ENCODE peak calls at places on chromosomes 6 and 20, in four cellular contexts. One of them, this sample, is unnamed.
A peak's percentile ranks its signal among the peaks of the same experiment; 100 is the strongest.

GRCh38 chr6:65112435-65112834 is 594.6 kb downstream of the EYS start:
- DNase-seq in esophagus muscularis mucosa: no peak
- DNase-seq in cardiac fibroblast: no peak
- DNase-seq in body of pancreas: no peak
- DNase-seq in this sample: no peak

GRCh38 chr6:100096936-100097335 is 102.9 kb upstream of the MCHR2 start:
- DNase-seq in esophagus muscularis mucosa: no peak
- DNase-seq in cardiac fibroblast: no peak
- DNase-seq in body of pancreas: no peak
- DNase-seq in this sample: no peak

GRCh38 chr20:44579313-44580090 is 2.9 kb upstream of the PKIG start:
- DNase-seq in esophagus muscularis mucosa: no peak
- DNase-seq in cardiac fibroblast: peak; percentile 71
- DNase-seq in body of pancreas: no peak
- DNase-seq in this sample: no peak

GRCh38 chr6:150256618-150257272 is 112.1 kb upstream of the IYD start:
- DNase-seq in esophagus muscularis mucosa: no peak
- DNase-seq in cardiac fibroblast: peak; percentile 71
- DNase-seq in body of pancreas: no peak
- DNase-seq in this sample: peak; percentile 95

GRCh38 chr20:45138451-45139300 is 14.4 kb upstream of the WFDC12 start:
- DNase-seq in esophagus muscularis mucosa: no peak
- DNase-seq in cardiac fibroblast: peak; percentile 31
- DNase-seq in body of pancreas: peak; percentile 65
- DNase-seq in this sample: peak; percentile 21

GRCh38 chr6:144153260-144153659 is 2.9 kb downstream of the STX11 start:
- DNase-seq in cardiac fibroblast: no peak
- DNase-seq in esophagus muscularis mucosa: no peak
- DNase-seq in body of pancreas: no peak
- DNase-seq in this sample: no peak

GRCh38 chr6:170212956-170213636 is 77.8 kb downstream of the DLL1 start:
- DNase-seq in body of pancreas: no peak
- DNase-seq in esophagus muscularis mucosa: peak; percentile 34
- DNase-seq in cardiac fibroblast: no peak
- DNase-seq in this sample: no peak

GRCh38 chr6:25138024-25138696 is 141.0 kb upstream of the CARMIL1 start:
- DNase-seq in body of pancreas: no peak
- DNase-seq in esophagus muscularis mucosa: no peak
- DNase-seq in cardiac fibroblast: peak; percentile 86
- DNase-seq in this sample: peak; percentile 92

GRCh38 chr6:2817778-2818443 is 23.8 kb downstream of the SERPINB1 start:
- DNase-seq in body of pancreas: no peak
- DNase-seq in cardiac fibroblast: peak; percentile 72
- DNase-seq in esophagus muscularis mucosa: no peak
- DNase-seq in this sample: peak; percentile 32

DNA sequence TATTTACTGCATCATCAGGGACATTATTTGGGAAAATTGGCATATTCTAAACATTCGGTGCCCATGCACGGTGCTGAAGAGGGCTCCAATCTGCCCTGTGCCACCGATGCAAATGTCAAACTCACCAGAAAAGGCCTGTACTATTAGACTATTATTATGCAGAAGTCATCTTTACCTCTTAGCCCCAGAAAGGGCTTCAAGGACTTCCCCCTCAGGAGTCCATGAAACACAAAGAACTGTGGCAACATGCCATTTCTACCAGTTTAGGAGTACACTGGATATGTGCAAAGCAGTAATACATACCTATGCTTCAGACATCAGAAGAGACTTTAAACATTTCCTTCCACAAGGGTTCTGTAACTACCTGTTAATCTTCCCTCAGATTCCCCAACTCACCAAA is 8.6 kb downstream of the DIDO1 start:
- DNase-seq in cardiac fibroblast: no peak
- DNase-seq in body of pancreas: no peak
- DNase-seq in esophagus muscularis mucosa: no peak
- DNase-seq in this sample: no peak
- H3K4me3 ChIP-seq in cardiac fibroblast: no peak overlapping the region
- H3K4me3 ChIP-seq in body of pancreas: no peak overlapping the region
- H3K4me3 ChIP-seq in esophagus muscularis mucosa: no peak overlapping the region
- H3K4me3 ChIP-seq in this sample: no peak overlapping the region

DNA sequence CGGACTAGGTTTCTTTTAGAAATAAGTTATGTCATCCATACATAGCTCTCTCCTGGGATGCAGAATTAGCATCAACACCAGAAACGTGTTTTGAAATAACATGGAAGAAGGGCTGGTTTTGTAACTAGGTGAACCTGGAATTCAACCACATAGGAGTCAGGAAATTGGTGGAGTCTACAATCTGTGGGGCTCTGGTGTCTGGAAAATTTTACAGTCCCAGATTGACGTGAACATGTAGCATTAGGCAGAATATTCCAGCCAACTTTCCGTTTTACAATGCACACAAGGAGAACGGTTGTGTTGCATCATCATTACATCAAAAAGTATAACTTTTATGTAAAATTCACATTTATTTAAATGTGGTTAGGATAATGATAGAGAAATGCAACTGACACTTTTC is 1.9 kb downstream of the KCNQ5 start:
- DNase-seq in body of pancreas: no peak
- DNase-seq in cardiac fibroblast: no peak
- DNase-seq in esophagus muscularis mucosa: no peak
- DNase-seq in this sample: no peak
- H3K4me3 ChIP-seq in body of pancreas: no peak overlapping the region
- H3K4me3 ChIP-seq in cardiac fibroblast: no peak overlapping the region
- H3K4me3 ChIP-seq in esophagus muscularis mucosa: no peak overlapping the region
- H3K4me3 ChIP-seq in this sample: no peak overlapping the region

GRCh38 chr6:157013649-157014365 is 236.6 kb downstream of the ARID1B start:
- DNase-seq in body of pancreas: no peak
- DNase-seq in esophagus muscularis mucosa: no peak
- DNase-seq in cardiac fibroblast: no peak
- DNase-seq in this sample: no peak
- H3K4me3 ChIP-seq in body of pancreas: no peak overlapping the region
- H3K4me3 ChIP-seq in esophagus muscularis mucosa: no peak overlapping the region
- H3K4me3 ChIP-seq in cardiac fibroblast: no peak overlapping the region
- H3K4me3 ChIP-seq in this sample: no peak overlapping the region

GRCh38 chr6:7542878-7543394 is 1.5 kb downstream of the DSP start:
- DNase-seq in cardiac fibroblast: peak; percentile 56
- DNase-seq in body of pancreas: peak; percentile 87
- DNase-seq in esophagus muscularis mucosa: peak; percentile 92
- DNase-seq in this sample: peak; percentile 59

GRCh38 chr6:7542065-7542877 is 800 bp downstream of the DSP start:
- DNase-seq in body of pancreas: peak; percentile 55
- DNase-seq in cardiac fibroblast: no peak
- DNase-seq in esophagus muscularis mucosa: peak; percentile 74
- DNase-seq in this sample: no peak

GRCh38 chr6:7541175-7542064 is at the start of gene DSP:
- DNase-seq in cardiac fibroblast: no peak
- DNase-seq in body of pancreas: peak; percentile 93
- DNase-seq in esophagus muscularis mucosa: peak; percentile 75
- DNase-seq in this sample: no peak

GRCh38 chr6:7538484-7538883 is 3.0 kb upstream of the DSP start:
- DNase-seq in cardiac fibroblast: no peak
- DNase-seq in body of pancreas: no peak
- DNase-seq in esophagus muscularis mucosa: no peak
- DNase-seq in this sample: no peak

GRCh38 chr6:7540595-7540994 is 876 bp upstream of the DSP start:
- DNase-seq in esophagus muscularis mucosa: peak; percentile 89
- DNase-seq in cardiac fibroblast: peak; percentile 41
- DNase-seq in body of pancreas: no peak
- DNase-seq in this sample: peak; percentile 24
- H3K4me3 ChIP-seq in esophagus muscularis mucosa: peak overlapping the region; percentile 54
- H3K4me3 ChIP-seq in cardiac fibroblast: no peak overlapping the region
- H3K4me3 ChIP-seq in body of pancreas: no peak overlapping the region
- H3K4me3 ChIP-seq in this sample: peak overlapping the region; percentile 56

GRCh38 chr6:108543165-108543940 is 17.4 kb upstream of the FOXO3 start:
- DNase-seq in cardiac fibroblast: no peak
- DNase-seq in esophagus muscularis mucosa: no peak
- DNase-seq in body of pancreas: no peak
- DNase-seq in this sample: no peak
- H3K4me3 ChIP-seq in cardiac fibroblast: no peak overlapping the region
- H3K4me3 ChIP-seq in esophagus muscularis mucosa: no peak overlapping the region
- H3K4me3 ChIP-seq in body of pancreas: no peak overlapping the region
- H3K4me3 ChIP-seq in this sample: no peak overlapping the region

GRCh38 chr6:28105286-28105685 is 19.1 kb upstream of the ZSCAN16 start:
- DNase-seq in body of pancreas: no peak
- DNase-seq in esophagus muscularis mucosa: no peak
- DNase-seq in cardiac fibroblast: no peak
- DNase-seq in this sample: peak; percentile 26
- H3K4me3 ChIP-seq in body of pancreas: peak overlapping the region; percentile 55
- H3K4me3 ChIP-seq in esophagus muscularis mucosa: peak overlapping the region; percentile 77
- H3K4me3 ChIP-seq in cardiac fibroblast: peak overlapping the region; percentile 71
- H3K4me3 ChIP-seq in this sample: peak overlapping the region; percentile 60